ENCODE peak calls at places on chromosomes 12 and 14, in six cellular contexts. Q is stimulated activated CD4-positive, alpha-beta T cell treated with anti-CD3 and anti-CD28 coated beads, Interleukin-15, amount 100 ng/mL, for 1 hour; H is GM04504; T is epithelial cell of esophagus; Y is fibroblast of pulmonary artery; A is RWPE1. N is an unnamed sample.

GRCh38 chr12:52971701-52972329 is 22.9 kb downstream of the KRT18 start:
- DNase-seq in T (peak), H (no peak), A (peak), Y (peak), Q (no peak), N (peak)

GRCh38 chr12:113109360-113109759 is 26.2 kb downstream of the RASAL1 start:
- DNase-seq in H (no peak), T (no peak), Y (no peak), A (no peak), Q (no peak), N (no peak)

GRCh38 chr14:49623941-49624806 is 3.6 kb downstream of the MGAT2 start:
- DNase-seq in Q (no peak), Y (no peak), T (peak), H (no peak), A (peak), N (peak)

GRCh38 chr12:114447274-114447716 is 41.4 kb upstream of the TBX5 start:
- DNase-seq in Q (no peak), A (no peak), T (no peak), H (no peak), Y (no peak), N (no peak)

GRCh38 chr12:110566993-110567392 is 16.1 kb downstream of the PPTC7 start:
- DNase-seq in T (no peak), H (no peak), Y (no peak), Q (no peak), A (no peak), N (no peak)

GRCh38 chr14:64504897-64505771 is 564 bp downstream of the ZBTB1 start:
- DNase-seq in T (peak), Y (peak), A (peak), H (peak), Q (peak), N (peak)

GRCh38 chr12:88958961-88959360 is 378.7 kb upstream of the KITLG start:
- DNase-seq in Y (no peak), H (no peak), T (no peak), A (no peak), Q (no peak), N (no peak)

GRCh38 chr14:49865431-49865859 is 12.9 kb upstream of the NEMF start:
- DNase-seq in Y (peak), Q (peak), T (peak), H (peak), A (peak), N (no peak)

GRCh38 chr12:98955284-98955683 is 310.2 kb downstream of the APAF1 start:
- DNase-seq in A (peak), T (peak), Q (no peak), Y (peak), H (no peak), N (peak)

GRCh38 chr14:100376751-100377171 is 53.6 kb downstream of the SLC25A47 start:
- DNase-seq in H (no peak), Y (no peak), A (peak), Q (no peak), T (peak), N (peak)

GRCh38 chr14:61671086-61671485 is 24.2 kb upstream of the HIF1A start:
- DNase-seq in Q (no peak), H (no peak), T (no peak), A (no peak), Y (no peak), N (no peak)

GRCh38 chr14:68881396-68881795 is 88.5 kb upstream of the ZFP36L1 start:
- DNase-seq in Y (peak), H (no peak), T (no peak), A (no peak), Q (no peak), N (no peak)

N was measured in foreskin keratinocyte.